ENCODE peak calls at places on chromosomes 2 and 18, in four cellular contexts. C is K562, L is HepG2, B is GM12878. T is an unnamed sample.

GRCh38 chr2:110852541-110853263 is 120.3 kb downstream of the ACOXL start:
- DNase-seq in L (no peak), C (no peak), B (no peak), T (no peak)

GRCh38 chr2:201656102-201656501 is 12.8 kb upstream of the TMEM237 start:
- DNase-seq in C (no peak), B (no peak), L (no peak), T (no peak)

GRCh38 chr2:241344925-241345651 is 11.0 kb upstream of the FARP2 start:
- DNase-seq in C (no peak), L (no peak), B (no peak), T (no peak)

GRCh38 chr2:239472220-239472775 is 71.5 kb upstream of the HDAC4 start:
- DNase-seq in B (no peak), C (no peak), L (no peak), T (no peak)

GRCh38 chr2:215635788-215636139 is 199.9 kb upstream of the FN1 start:
- DNase-seq in B (no peak), C (no peak), L (peak; percentile 55), T (no peak)

GRCh38 chr2:67600946-67601345 is 203.8 kb downstream of the ETAA1 start:
- DNase-seq in C (no peak), L (no peak), B (no peak), T (no peak)

GRCh38 chr18:42860011-42860410 is 255.5 kb downstream of the RIT2 start:
- DNase-seq in C (no peak), L (no peak), B (no peak), T (no peak)

GRCh38 chr18:52716926-52717325 is 376.9 kb downstream of the DCC start:
- DNase-seq in B (no peak), L (peak; percentile 27), C (no peak), T (peak; percentile 8)

GRCh38 chr2:45397292-45397691 is 213.8 kb downstream of the SRBD1 start:
- DNase-seq in L (no peak), B (no peak), C (no peak), T (no peak)

GRCh38 chr2:36513661-36514060 is 84.3 kb downstream of the FEZ2 start:
- DNase-seq in L (no peak), C (no peak), B (no peak), T (no peak)

GRCh38 chr2:106104332-106105062 is 89.6 kb downstream of the UXS1 start:
- DNase-seq in B (no peak), C (peak; percentile 79), L (peak; percentile 72), T (peak; percentile 75)

GRCh38 chr2:33242845-33243244 is 233.6 kb upstream of the RASGRP3 start:
- DNase-seq in B (no peak), L (no peak), C (no peak), T (no peak)

GRCh38 chr2:187541086-187542085 is 12.8 kb downstream of the TFPI start:
- DNase-seq in B (no peak), L (peak; percentile 98), C (no peak), T (no peak)

GRCh38 chr2:174606336-174606735 is 8.7 kb upstream of the WIPF1 start:
- DNase-seq in C (no peak), B (no peak), L (no peak), T (no peak)

GRCh38 chr2:215565897-215566296 is 130.0 kb upstream of the FN1 start:
- DNase-seq in L (no peak), C (no peak), B (no peak), T (no peak)

GRCh38 chr2:150357770-150358467 is 129.5 kb downstream of the RND3 start:
- DNase-seq in L (no peak), B (peak; percentile 27), C (no peak), T (no peak)

GRCh38 chr2:42169869-42170465 is 814 bp downstream of the EML4 start:
- DNase-seq in B (no peak), C (no peak), L (no peak), T (no peak)

GRCh38 chr2:240823449-240824336 is 3.7 kb upstream of the KIF1A start:
- DNase-seq in B (no peak), C (no peak), L (no peak), T (no peak)

GRCh38 chr18:12076424-12077140 is 17.1 kb upstream of the ANKRD62 start:
- DNase-seq in L (no peak), B (no peak), C (no peak), T (peak; percentile 45)

GRCh38 chr2:109446531-109447131 is 167.1 kb downstream of the SEPTIN10 start:
- DNase-seq in L (no peak), B (no peak), C (no peak), T (no peak)

GRCh38 chr2:3261511-3261910 is 116.1 kb downstream of the EIPR1 start:
- DNase-seq in B (no peak), L (no peak), C (no peak), T (no peak)

GRCh38 chr18:68638613-68639012 is 76.3 kb downstream of the TMX3 start:
- DNase-seq in C (no peak), L (no peak), B (no peak), T (no peak)

GRCh38 chr2:45567288-45567963 is 43.6 kb downstream of the SRBD1 start:
- DNase-seq in L (no peak), B (no peak), C (no peak), T (no peak)

GRCh38 chr2:4140284-4140962 is 437.0 kb downstream of the DCDC2C start:
- DNase-seq in C (no peak), L (no peak), B (no peak), T (no peak)

GRCh38 chr2:20382965-20383800 is 32.5 kb upstream of the PUM2 start:
- DNase-seq in C (no peak), L (no peak), B (no peak), T (no peak)

GRCh38 chr18:52861558-52861957 is 521.6 kb downstream of the DCC start:
- DNase-seq in B (no peak), C (no peak), L (no peak), T (no peak)

GRCh38 chr2:102137138-102137537 is 5.4 kb upstream of the IL1R1 start:
- DNase-seq in B (no peak), L (no peak), C (no peak), T (no peak)

DNA sequence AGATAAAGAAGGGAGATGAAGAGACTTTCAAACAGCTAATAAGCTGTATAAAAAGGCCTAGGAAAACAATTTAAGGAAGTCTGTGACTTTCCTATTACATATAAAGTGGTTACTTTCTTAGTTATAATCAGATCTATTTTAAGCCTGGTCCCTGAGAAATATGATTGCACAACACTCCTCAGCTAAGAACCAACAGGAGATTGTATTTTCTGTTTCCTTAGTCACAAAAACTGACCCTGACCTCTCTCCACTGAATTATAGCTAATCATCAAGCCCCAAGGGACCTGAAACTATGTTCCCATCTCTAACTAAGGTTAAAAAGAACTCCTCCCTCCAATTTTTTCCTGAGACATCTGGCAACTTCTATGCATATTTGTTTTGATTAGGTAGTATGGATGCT is 106.9 kb downstream of the ROCK1 start:
- DNase-seq in B (no peak), C (no peak), L (no peak), T (no peak)
- TF ChIP-seq TARDBP in B (no peak), C (no peak), L (no peak), T (no peak)

DNA sequence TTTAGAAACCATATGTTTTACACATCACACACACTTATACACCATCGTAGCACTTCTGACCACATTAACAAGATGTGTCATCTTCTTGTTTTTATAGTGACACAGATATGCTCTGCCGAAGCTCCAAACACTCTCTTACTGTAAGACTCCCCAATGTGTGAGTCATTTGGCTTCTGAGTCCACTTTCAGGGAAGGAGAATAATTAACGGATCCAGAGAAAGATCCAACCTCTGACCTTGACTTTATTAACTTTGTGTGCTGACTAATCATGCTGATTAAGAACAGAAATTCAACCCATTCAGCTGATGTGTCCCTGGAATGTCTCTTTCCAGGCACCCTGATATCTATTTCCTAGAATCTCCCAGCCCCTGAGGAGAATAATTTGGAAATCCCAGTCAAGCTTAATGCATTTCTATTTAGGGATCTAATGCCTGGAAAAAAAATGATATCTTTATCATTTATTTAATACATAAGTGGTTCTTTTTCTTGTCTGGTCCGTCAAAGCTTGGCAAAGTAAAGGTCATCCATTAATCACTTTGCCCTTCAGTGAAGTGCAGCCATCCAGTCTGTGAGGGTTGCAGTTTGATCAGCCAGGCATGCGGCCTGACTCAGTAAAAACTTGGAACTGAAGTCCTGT is 615.8 kb upstream of the SYT4 start:
- DNase-seq in L (no peak), B (no peak), C (no peak), T (no peak)
- TF ChIP-seq FOXK2 in L (no peak), B (no peak), C (no peak), T (no peak)

DNA sequence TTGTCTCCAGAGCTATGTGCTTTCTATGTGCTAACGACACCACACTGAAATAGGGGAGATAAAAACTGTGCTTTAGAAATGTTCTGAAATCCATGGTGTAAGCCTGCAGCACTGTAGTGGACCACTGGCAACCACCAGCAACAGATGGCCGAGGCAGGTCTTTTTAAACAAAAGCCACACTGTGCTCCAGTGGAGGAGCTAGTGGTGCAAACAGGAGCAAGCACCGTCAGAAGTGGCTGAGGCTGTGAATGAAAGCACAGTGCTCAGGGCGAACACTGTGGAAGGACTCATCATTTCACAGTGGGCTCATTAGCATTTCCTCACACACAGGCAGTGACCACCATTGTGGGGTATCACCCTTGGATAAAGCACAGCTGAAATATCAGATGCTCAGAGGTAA is 22.9 kb upstream of the MTX2 start:
- DNase-seq in B (no peak), L (no peak), C (no peak), T (no peak)
- TF ChIP-seq FOXM1 in B (no peak), L (no peak), C (no peak), T (no peak)

DNA sequence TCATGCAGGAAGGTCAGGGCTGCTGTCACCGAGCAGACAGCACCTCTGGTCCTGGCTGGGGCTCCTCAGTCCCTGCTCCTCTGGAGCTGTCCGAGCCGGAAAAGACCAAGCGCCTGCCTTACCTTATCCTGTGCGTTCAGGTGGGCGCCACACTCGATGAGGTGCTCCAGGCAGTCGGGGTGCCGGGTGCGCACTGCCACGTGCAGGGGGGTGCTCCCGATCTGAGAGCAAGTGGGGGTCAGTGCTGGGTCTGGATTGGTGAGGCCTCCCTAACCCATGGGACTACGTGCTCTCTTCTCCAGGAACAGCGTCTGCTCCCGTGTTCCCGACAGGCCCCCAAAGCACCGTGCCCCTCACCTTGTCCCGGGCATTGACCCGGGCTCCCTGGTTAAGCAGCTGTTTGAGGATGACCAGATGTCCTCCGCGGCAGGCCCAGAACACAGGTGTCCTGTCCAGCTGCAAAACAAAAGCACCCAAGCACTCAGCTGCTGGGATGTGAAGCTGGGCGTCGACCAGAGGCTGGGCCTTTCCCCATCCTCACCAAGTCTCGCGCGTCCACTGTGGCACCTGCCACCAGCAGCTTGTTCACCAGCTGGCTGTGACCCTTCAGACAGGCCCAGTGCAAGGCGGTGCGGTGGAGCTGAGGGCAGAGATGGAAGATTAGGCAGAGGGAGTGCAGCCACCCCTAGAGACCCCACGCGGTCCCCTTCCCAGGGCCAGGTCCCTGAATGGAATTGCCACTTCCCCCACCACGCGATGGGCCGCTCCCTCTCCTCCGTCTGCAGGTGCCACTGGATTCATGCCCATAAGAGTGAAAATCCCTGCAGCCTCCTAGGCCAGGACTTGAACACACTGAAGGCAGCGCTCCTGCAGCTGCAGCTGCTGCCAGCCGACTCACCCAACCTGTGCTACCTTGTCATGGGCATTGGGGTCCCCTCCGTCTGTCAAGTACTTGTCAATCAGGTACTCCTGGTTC is 3.7 kb downstream of the ANKRD23 start:
- DNase-seq in C (no peak), B (no peak), L (no peak), T (no peak)
- TF ChIP-seq TARDBP in C (no peak), B (no peak), L (no peak), T (no peak)

GRCh38 chr18:45962461-45962860 is 4.7 kb downstream of the EPG5 start:
- DNase-seq in C (no peak), L (peak; percentile 45), B (peak; percentile 30), T (no peak)
- TF ChIP-seq FOXK2 in C (no peak), L (no peak), B (no peak), T (no peak)